ENCODE peak calls at places on chromosome 16, in ten cellular contexts. T, R, M, L, Z, V, B, A, E and U are unnamed samples. For H3K9me3, the result is how much of the 10 kb centered on the place peaks cover.

GRCh38 chr16:57899771-57900661 is 70.9 kb downstream of the CNGB1 start:
- DNase-seq in T (peak), R (peak), M (peak), L (peak), Z (peak), V (peak), B (peak), A (peak), E (peak), U (peak)

GRCh38 chr16:47732806-47733150 is 271.6 kb downstream of the PHKB start:
- DNase-seq in T (no peak), R (no peak), M (no peak), L (no peak), Z (no peak), V (no peak), B (peak), A (no peak), E (no peak), U (no peak)

GRCh38 chr16:66127459-66128362 is 238.8 kb upstream of the CDH5 start:
- DNase-seq in T (peak), R (no peak), M (no peak), L (no peak), Z (no peak), V (no peak), B (no peak), A (peak), E (peak), U (no peak)

GRCh38 chr16:68416057-68417046 is 32.0 kb downstream of the SMPD3 start:
- DNase-seq in T (no peak), R (no peak), M (peak), L (no peak), Z (no peak), V (no peak), B (no peak), A (no peak), E (no peak), U (no peak)

GRCh38 chr16:81455006-81455405 is 10.4 kb downstream of the CMIP start:
- DNase-seq in T (no peak), R (no peak), M (no peak), L (no peak), Z (no peak), V (no peak), B (no peak), A (peak), E (no peak), U (no peak)

GRCh38 chr16:24174977-24175376 is 81.2 kb upstream of the CACNG3 start:
- DNase-seq in T (no peak), R (no peak), M (no peak), L (no peak), Z (no peak), V (no peak), B (no peak), A (no peak), E (no peak), U (no peak)

GRCh38 chr16:87728026-87728425 is 37.8 kb downstream of the KLHDC4 start:
- DNase-seq in T (no peak), R (no peak), M (no peak), L (no peak), Z (no peak), V (no peak), B (peak), A (no peak), E (no peak), U (no peak)

GRCh38 chr16:8464979-8465378 is 125.3 kb downstream of the TMEM114 start:
- DNase-seq in T (no peak), R (no peak), M (no peak), L (no peak), Z (no peak), V (no peak), B (no peak), A (no peak), E (no peak), U (no peak)

GRCh38 chr16:83994087-83994486 is 26.0 kb downstream of the NECAB2 start:
- DNase-seq in T (no peak), R (no peak), M (peak), L (no peak), Z (no peak), V (no peak), B (peak), A (no peak), E (no peak), U (no peak)

GRCh38 chr16:76614255-76614654 is 337.1 kb downstream of the CNTNAP4 start:
- DNase-seq in T (no peak), R (no peak), M (no peak), L (no peak), Z (no peak), V (no peak), B (no peak), A (no peak), E (no peak), U (no peak)

GRCh38 chr16:83355570-83356218 is 452.1 kb upstream of the HSBP1 start:
- DNase-seq in T (no peak), R (no peak), M (no peak), L (no peak), Z (no peak), V (no peak), B (no peak), A (no peak), E (no peak), U (no peak)

GRCh38 chr16:89658221-89658879 is 714 bp downstream of the SPATA33 start:
- DNase-seq in T (no peak), R (peak), M (no peak), L (no peak), Z (no peak), V (no peak), B (no peak), A (no peak), E (peak), U (no peak)

GRCh38 chr16:54286330-54287017 is at the start of gene IRX3:
- DNase-seq in T (peak), R (no peak), M (peak), L (no peak), Z (no peak), V (no peak), B (peak), A (peak), E (peak), U (no peak)

GRCh38 chr16:29974291-29975133 is 844 bp downstream of the TAOK2 start:
- DNase-seq in T (peak), R (peak), M (peak), L (no peak), Z (no peak), V (no peak), B (peak), A (no peak), E (peak), U (no peak)

GRCh38 chr16:68642436-68643064 is 2.6 kb upstream of the CDH3 start:
- DNase-seq in T (peak), R (no peak), M (peak), L (no peak), Z (no peak), V (no peak), B (no peak), A (no peak), E (peak), U (no peak)

GRCh38 chr16:59327894-59328293 is 593.8 kb upstream of the GOT2 start:
- DNase-seq in T (no peak), R (no peak), M (no peak), L (no peak), Z (no peak), V (no peak), B (no peak), A (no peak), E (no peak), U (no peak)

GRCh38 chr16:57539072-57539796 is 2.9 kb upstream of the CCDC102A start:
- DNase-seq in T (no peak), R (no peak), M (no peak), L (no peak), Z (no peak), V (no peak), B (no peak), A (no peak), E (no peak), U (no peak)

GRCh38 chr16:68272501-68273209 is 8.3 kb downstream of the SLC7A6 start:
- DNase-seq in T (no peak), R (no peak), M (no peak), L (peak), Z (no peak), V (peak), B (no peak), A (no peak), E (no peak), U (peak)

GRCh38 chr16:30703971-30704370 is 5.0 kb downstream of the SRCAP start:
- DNase-seq in T (no peak), R (no peak), M (no peak), L (no peak), Z (no peak), V (no peak), B (no peak), A (no peak), E (no peak), U (no peak)

GRCh38 chr16:3001316-3001715 is 11.4 kb upstream of the CLDN9 start:
- DNase-seq in T (no peak), R (no peak), M (no peak), L (no peak), Z (no peak), V (no peak), B (no peak), A (no peak), E (no peak), U (no peak)

GRCh38 chr16:52436646-52437645 is 110.0 kb downstream of the TOX3 start:
- DNase-seq in T (no peak), R (no peak), M (no peak), L (no peak), Z (no peak), V (no peak), B (no peak), A (no peak), E (no peak), U (no peak)

GRCh38 chr16:54180421-54181359 is 105.9 kb downstream of the IRX3 start:
- DNase-seq in T (no peak), R (no peak), M (no peak), L (no peak), Z (no peak), V (no peak), B (no peak), A (no peak), E (no peak), U (no peak)

GRCh38 chr16:70416748-70417616 is 21.9 kb downstream of the ST3GAL2 start:
- DNase-seq in T (no peak), R (peak), M (no peak), L (no peak), Z (no peak), V (no peak), B (no peak), A (no peak), E (no peak), U (no peak)

GRCh38 chr16:73047221-73047535 is 750 bp downstream of the ZFHX3 start:
- DNase-seq in T (no peak), R (no peak), M (no peak), L (no peak), Z (no peak), V (no peak), B (peak), A (no peak), E (no peak), U (no peak)

GRCh38 chr16:10465821-10466220 is 80.0 kb downstream of the ATF7IP2 start:
- DNase-seq in T (no peak), R (no peak), M (no peak), L (no peak), Z (no peak), V (no peak), B (peak), A (no peak), E (no peak), U (no peak)

GRCh38 chr16:17538942-17539341 is 68.2 kb upstream of the XYLT1 start:
- DNase-seq in T (no peak), R (no peak), M (no peak), L (no peak), Z (no peak), V (no peak), B (peak), A (no peak), E (no peak), U (no peak)

GRCh38 chr16:56163089-56163488 is 28.2 kb upstream of the GNAO1 start:
- DNase-seq in T (no peak), R (no peak), M (no peak), L (no peak), Z (no peak), V (no peak), B (no peak), A (no peak), E (peak), U (no peak)

GRCh38 chr16:84247844-84248243 is 8.0 kb upstream of the KCNG4 start:
- DNase-seq in T (no peak), R (no peak), M (no peak), L (no peak), Z (no peak), V (no peak), B (peak), A (no peak), E (no peak), U (no peak)

GRCh38 chr16:14667347-14668266 is 26.5 kb downstream of the PLA2G10 start:
- DNase-seq in T (no peak), R (no peak), M (peak), L (no peak), Z (no peak), V (no peak), B (no peak), A (no peak), E (no peak), U (no peak)

GRCh38 chr16:24917236-24917635 is 71.5 kb downstream of the SLC5A11 start:
- DNase-seq in T (no peak), R (no peak), M (no peak), L (no peak), Z (no peak), V (no peak), B (no peak), A (no peak), E (no peak), U (no peak)

GRCh38 chr16:72986011-72986410 is 61.9 kb downstream of the ZFHX3 start:
- DNase-seq in T (peak), R (no peak), M (no peak), L (no peak), Z (peak), V (no peak), B (no peak), A (peak), E (no peak), U (no peak)

GRCh38 chr16:72974142-72974769 is 73.7 kb downstream of the ZFHX3 start:
- DNase-seq in T (no peak), R (no peak), M (no peak), L (no peak), Z (no peak), V (no peak), B (no peak), A (no peak), E (no peak), U (no peak)

GRCh38 chr16:24972608-24973220 is 42.5 kb downstream of the ARHGAP17 start:
- DNase-seq in T (no peak), R (no peak), M (no peak), L (no peak), Z (no peak), V (no peak), B (no peak), A (no peak), E (no peak), U (no peak)

GRCh38 chr16:58125041-58125440 is 4.1 kb downstream of the CFAP20 start:
- DNase-seq in T (no peak), R (no peak), M (no peak), L (no peak), Z (no peak), V (no peak), B (no peak), A (no peak), E (no peak), U (no peak)

GRCh38 chr16:11252482-11252931 is 3.5 kb downstream of the SOCS1 start:
- DNase-seq in T (no peak), R (no peak), M (no peak), L (no peak), Z (no peak), V (no peak), B (no peak), A (no peak), E (no peak), U (no peak)

GRCh38 chr16:2736476-2737237 is 15.8 kb upstream of the SRRM2 start:
- DNase-seq in T (no peak), R (no peak), M (no peak), L (no peak), Z (no peak), V (no peak), B (no peak), A (no peak), E (no peak), U (no peak)

DNA sequence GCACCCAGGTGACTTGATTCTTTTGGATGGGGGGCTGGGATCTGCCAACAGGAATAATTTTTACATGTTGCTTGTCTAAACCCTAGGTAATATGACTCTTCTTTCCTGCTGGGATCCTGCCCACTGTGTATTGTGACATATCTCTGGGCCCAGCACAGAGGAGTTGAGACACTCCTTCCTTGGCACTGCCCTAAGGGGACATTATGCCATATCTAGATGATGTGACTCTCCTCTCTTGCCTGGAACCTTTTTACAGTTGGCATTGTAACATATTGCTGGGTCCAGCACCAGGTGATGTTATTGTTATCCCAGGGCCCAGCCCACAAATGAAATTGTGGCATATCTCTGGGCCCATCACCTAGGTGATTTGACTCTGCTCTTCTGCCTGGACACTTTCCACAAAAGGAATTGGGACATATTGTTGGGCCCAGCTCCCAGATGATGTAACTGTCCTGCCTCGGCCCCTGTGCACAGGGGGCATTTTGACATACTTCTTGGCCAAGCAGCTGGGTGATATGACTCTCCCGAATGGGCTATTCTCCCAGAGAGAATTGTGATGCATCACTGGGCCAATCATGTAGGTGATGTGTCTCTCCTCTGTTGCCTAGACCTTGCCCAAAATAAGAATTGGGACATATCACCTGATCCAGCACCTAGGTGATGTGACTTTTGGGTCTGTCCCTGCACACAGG is 1837.7 kb downstream of the TP53TG3F start:
- DNase-seq in T (no peak), R (no peak), M (no peak), L (no peak), Z (no peak), V (no peak), B (no peak), A (no peak), E (no peak), U (no peak)
- H3K9me3 ChIP-seq in T (under half), R (under half), M (under half), L (under half), Z (under half), V (under half), B (under half), A (under half), E (under half), U (under half)

GRCh38 chr16:5506021-5506420 is 408.4 kb upstream of the EEF2KMT start:
- DNase-seq in T (no peak), R (no peak), M (no peak), L (no peak), Z (no peak), V (no peak), B (no peak), A (no peak), E (no peak), U (no peak)
- H3K9me3 ChIP-seq in T (under half), R (under half), M (under half), L (under half), Z (under half), V (under half), B (under half), A (under half), E (under half), U (under half)

DNA sequence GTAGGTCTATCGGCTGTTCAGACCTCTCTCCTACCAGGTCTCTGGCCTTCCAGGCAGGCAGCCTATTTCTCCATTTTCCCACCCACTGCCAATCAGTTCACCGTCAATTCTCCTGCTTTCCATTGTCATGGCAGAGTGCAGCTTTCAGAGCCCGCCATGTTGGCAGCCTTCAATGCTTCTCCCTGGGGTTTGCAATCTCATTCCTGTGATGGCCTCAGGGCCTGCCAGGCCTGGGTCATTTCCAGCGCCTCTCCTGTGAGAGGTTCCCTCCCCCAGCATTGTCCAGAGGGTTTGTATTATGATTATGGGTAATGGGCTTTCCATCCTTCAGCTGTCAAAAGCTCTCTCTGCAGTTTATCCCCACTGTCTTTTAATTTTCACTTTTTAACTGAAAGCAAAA is 716.6 kb upstream of the CDH8 start:
- DNase-seq in T (no peak), R (no peak), M (no peak), L (no peak), Z (no peak), V (no peak), B (no peak), A (no peak), E (no peak), U (no peak)
- H3K9me3 ChIP-seq in T (under half), R (under half), M (under half), L (under half), Z (under half), V (under half), B (under half), A (under half), E (under half), U (under half)

DNA sequence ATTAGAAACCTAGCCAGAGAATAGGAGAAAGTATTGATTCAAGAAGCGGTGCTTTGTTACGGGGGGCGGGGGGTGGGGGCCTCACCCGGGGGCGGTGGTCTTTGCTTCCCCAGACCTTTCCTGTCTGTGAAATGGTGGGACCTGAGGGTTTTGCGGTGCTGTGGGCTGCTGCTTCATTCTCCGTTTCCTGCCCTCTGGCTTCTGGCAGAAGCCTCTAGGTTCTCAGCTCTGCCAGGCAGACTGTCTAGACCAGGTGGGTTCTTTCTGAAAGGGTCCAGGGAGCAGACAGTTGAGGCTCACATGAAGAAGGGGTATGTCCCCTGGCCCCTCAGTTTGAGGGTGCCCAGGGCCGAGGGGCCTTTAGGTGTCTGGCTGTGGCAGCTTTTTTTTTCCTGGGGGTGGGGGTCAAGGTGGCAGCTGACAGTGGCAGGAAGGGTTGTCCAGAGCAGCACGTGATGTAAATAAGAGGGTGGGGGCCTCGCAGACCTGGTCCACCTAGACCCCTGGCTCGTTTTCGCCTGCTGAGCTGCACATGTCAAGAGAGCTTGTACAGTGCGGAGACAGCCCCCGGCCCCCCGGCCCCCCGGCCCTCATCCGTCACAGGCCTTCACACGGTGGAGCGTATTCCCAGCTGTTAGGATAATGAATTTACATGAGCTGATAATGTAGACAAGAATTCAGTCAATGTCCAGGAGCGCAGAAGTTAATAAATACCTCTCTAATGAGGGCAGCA is 14.1 kb downstream of the GSE1 start:
- DNase-seq in T (no peak), R (no peak), M (no peak), L (no peak), Z (no peak), V (no peak), B (no peak), A (no peak), E (no peak), U (no peak)
- H3K9me3 ChIP-seq in T (under half), R (under half), M (under half), L (under half), Z (under half), V (under half), B (under half), A (under half), E (under half), U (under half)

GRCh38 chr16:31767267-31767666 is 106.3 kb upstream of the ZNF267 start:
- DNase-seq in T (no peak), R (no peak), M (no peak), L (no peak), Z (no peak), V (no peak), B (no peak), A (no peak), E (no peak), U (no peak)
- H3K9me3 ChIP-seq in T (under half), R (under half), M (under half), L (half or more), Z (half or more), V (half or more), B (half or more), A (half or more), E (under half), U (under half)

DNA sequence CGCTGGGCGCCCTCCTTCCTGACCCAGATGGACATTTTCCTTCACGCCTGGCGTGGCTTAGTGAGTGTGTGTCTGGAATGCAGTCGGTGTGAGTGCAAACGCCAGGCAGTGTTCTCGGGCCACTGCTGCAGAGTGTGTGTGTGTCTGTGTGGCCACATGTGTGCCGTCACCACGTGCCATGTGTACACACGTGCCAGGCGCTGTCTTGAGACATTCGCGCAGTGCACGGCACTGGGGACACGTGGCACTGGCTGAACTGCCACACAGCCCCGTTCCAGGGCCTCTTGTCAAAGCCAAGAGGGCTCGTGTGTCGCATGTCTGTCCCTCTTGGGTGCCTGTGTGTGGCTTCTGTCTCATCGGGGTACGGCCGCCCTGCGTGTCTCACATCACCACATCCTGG is 28.8 kb downstream of the MAPK8IP3 start:
- DNase-seq in T (no peak), R (no peak), M (no peak), L (no peak), Z (no peak), V (no peak), B (no peak), A (no peak), E (no peak), U (no peak)
- H3K9me3 ChIP-seq in T (under half), R (under half), M (under half), L (under half), Z (under half), V (under half), B (under half), A (under half), E (under half), U (under half)